ENCODE peak calls at places on chromosomes 12 and 14, in six cellular contexts. U, D, H, L, I and Q are unnamed samples.

GRCh38 chr14:86781111-86781510 is 1211.9 kb downstream of the GALC start:
- DNase-seq in L (no peak), I (no peak), U (no peak), D (no peak), H (no peak), Q (no peak)

GRCh38 chr14:102949801-102950451 is 27.5 kb downstream of the AMN start:
- DNase-seq in L (peak; percentile 55), H (no peak), U (no peak), D (no peak), I (no peak), Q (no peak)

GRCh38 chr12:6620137-6620884 is 13.1 kb upstream of the CHD4 start:
- DNase-seq in L (no peak), D (no peak), H (no peak), I (no peak), U (no peak), Q (peak; percentile 58)

GRCh38 chr12:121797937-121798801 is 4.7 kb upstream of the RHOF start:
- DNase-seq in L (peak; percentile 74), D (no peak), I (no peak), H (no peak), U (peak; percentile 63), Q (peak; percentile 48)

GRCh38 chr12:10110256-10110844 is 11.6 kb upstream of the CLEC1A start:
- DNase-seq in L (no peak), U (no peak), I (no peak), H (no peak), D (no peak), Q (no peak)

GRCh38 chr12:39103552-39104165 is 198.3 kb upstream of the CPNE8 start:
- DNase-seq in D (peak; percentile 61), U (no peak), H (peak; percentile 86), L (peak; percentile 11), I (peak; percentile 18), Q (peak; percentile 76)

GRCh38 chr14:103294091-103294490 is 39.9 kb upstream of the EIF5 start:
- DNase-seq in L (no peak), H (no peak), U (no peak), I (no peak), D (no peak), Q (no peak)

GRCh38 chr12:1034726-1035457 is 43.9 kb downstream of the ERC1 start:
- DNase-seq in D (no peak), H (no peak), U (no peak), I (no peak), L (no peak), Q (no peak)

GRCh38 chr14:106459971-106460730 is 933.8 kb downstream of the TMEM121 start:
- DNase-seq in L (no peak), U (no peak), I (no peak), D (no peak), H (no peak), Q (no peak)

GRCh38 chr14:103141117-103141796 is 18.0 kb downstream of the TNFAIP2 start:
- DNase-seq in I (no peak), U (no peak), L (peak; percentile 61), H (no peak), D (peak; percentile 54), Q (peak; percentile 55)

GRCh38 chr14:61277784-61278183 is 3.4 kb downstream of the TMEM30B start:
- DNase-seq in U (no peak), H (no peak), D (no peak), I (no peak), L (no peak), Q (no peak)

GRCh38 chr12:121175383-121176119 is 34.4 kb upstream of the P2RX4 start:
- DNase-seq in H (no peak), U (peak; percentile 54), I (peak; percentile 25), D (no peak), L (no peak), Q (peak; percentile 57)

GRCh38 chr12:39605501-39605900 is 14.1 kb downstream of the ABCD2 start:
- DNase-seq in I (no peak), D (no peak), U (no peak), H (peak; percentile 86), L (peak; percentile 9), Q (peak; percentile 31)

GRCh38 chr14:104281768-104282301 is 143.4 kb downstream of the KIF26A start:
- DNase-seq in I (no peak), D (no peak), U (no peak), L (no peak), H (no peak), Q (no peak)

GRCh38 chr12:45388545-45388944 is 172.7 kb downstream of the ANO6 start:
- DNase-seq in D (no peak), L (peak; percentile 75), U (peak; percentile 34), I (no peak), H (no peak), Q (peak; percentile 60)

GRCh38 chr12:85805654-85806053 is 30.6 kb downstream of the RASSF9 start:
- DNase-seq in L (no peak), H (no peak), U (no peak), I (no peak), D (no peak), Q (peak; percentile 79)

GRCh38 chr14:94571950-94572349 is 9.3 kb upstream of the SERPINA5 start:
- DNase-seq in D (no peak), H (peak; percentile 40), U (no peak), I (no peak), L (peak; percentile 14), Q (peak; percentile 68)

GRCh38 chr12:55659486-55660385 is 23.0 kb downstream of the OR10P1 start:
- DNase-seq in H (no peak), L (peak; percentile 28), I (no peak), U (no peak), D (no peak), Q (peak; percentile 74)

GRCh38 chr12:43795716-43796282 is 10.3 kb downstream of the TWF1 start:
- DNase-seq in H (peak; percentile 29), L (no peak), U (no peak), I (no peak), D (no peak), Q (no peak)

GRCh38 chr12:114174326-114174725 is 208.2 kb upstream of the RBM19 start:
- DNase-seq in U (no peak), L (no peak), H (no peak), I (no peak), D (no peak), Q (no peak)

GRCh38 chr14:22871200-22871961 is at the start of gene LRP10:
- DNase-seq in U (peak; percentile 96), D (peak; percentile 86), I (peak; percentile 94), H (peak; percentile 93), L (peak; percentile 88), Q (peak; percentile 82)

GRCh38 chr12:3473171-3473570 is 17.8 kb upstream of the PRMT8 start:
- DNase-seq in U (no peak), I (no peak), L (no peak), D (no peak), H (no peak), Q (no peak)

GRCh38 chr12:45583011-45583657 is 146.4 kb upstream of the ARID2 start:
- DNase-seq in I (no peak), H (peak; percentile 3), D (no peak), L (peak; percentile 72), U (no peak), Q (peak; percentile 26)

GRCh38 chr12:50518129-50518528 is 13.3 kb downstream of the DIP2B start:
- DNase-seq in I (no peak), L (no peak), U (no peak), H (no peak), D (no peak), Q (no peak)

GRCh38 chr14:65478596-65478995 is 66.1 kb downstream of the FUT8 start:
- DNase-seq in H (peak; percentile 77), L (no peak), U (no peak), D (no peak), I (no peak), Q (peak; percentile 38)

GRCh38 chr12:96397756-96398421 is 2.4 kb downstream of the CDK17 start:
- DNase-seq in H (no peak), L (peak; percentile 46), D (no peak), U (no peak), I (no peak), Q (no peak)

GRCh38 chr14:72522847-72523246 is 371.1 kb downstream of the DPF3 start:
- DNase-seq in H (no peak), D (no peak), U (no peak), L (no peak), I (no peak), Q (no peak)
- H3K4me3 ChIP-seq in H (no peak overlapping the region), D (no peak overlapping the region), U (no peak overlapping the region), L (no peak overlapping the region), I (no peak overlapping the region), Q (no peak overlapping the region)

DNA sequence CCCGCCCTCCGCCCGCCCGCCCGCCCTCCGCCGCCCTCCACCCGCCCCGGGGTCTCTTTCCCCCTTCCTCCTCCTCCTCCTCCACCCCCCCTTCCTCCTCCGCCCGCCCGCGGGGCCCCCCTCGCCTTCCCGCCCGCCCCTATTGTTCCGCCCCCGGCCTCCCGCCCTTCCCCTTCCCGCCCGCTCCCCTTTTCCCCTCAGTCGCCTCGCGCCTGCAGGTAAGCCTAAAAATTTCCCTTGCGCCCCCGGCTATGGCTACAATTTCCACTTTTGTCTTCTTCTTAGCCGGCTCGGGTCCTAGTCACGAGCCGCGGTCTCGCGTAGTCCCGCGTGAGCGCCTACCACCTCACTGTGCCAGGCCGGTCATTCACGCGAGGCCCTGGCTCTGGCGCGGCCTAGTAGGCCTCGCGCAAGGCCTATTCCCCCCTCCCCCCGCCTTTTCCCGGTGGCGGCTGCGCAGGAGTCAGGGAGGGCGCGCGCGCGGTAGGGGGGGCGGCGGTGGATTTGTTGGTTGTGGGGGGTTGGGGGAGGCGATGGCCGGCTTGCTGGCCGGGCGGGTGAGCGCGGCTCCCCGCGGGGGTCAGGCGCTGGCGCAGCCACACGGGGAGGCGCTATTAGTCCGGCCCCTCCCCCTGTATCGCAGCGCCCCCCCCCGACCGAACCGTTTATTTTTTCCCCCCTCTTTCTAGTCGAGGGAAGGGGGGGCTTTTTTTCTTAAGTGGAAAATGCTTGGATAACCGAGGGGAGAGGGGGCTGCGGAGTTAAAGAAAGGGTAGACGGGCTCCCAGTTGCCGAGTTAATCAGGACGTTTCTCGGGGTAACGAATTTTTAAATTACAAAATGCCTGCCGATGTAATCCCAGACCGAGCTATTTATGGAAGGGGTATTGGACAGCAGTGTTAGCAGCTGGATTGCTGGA is 516 bp downstream of the PCBP2 start:
- DNase-seq in U (peak; percentile 90), D (no peak), H (peak; percentile 33), I (peak; percentile 78), L (peak; percentile 91), Q (peak; percentile 76)
- TF ChIP-seq CTCF in U (peak; percentile 11), D (peak; percentile 79), H (peak; percentile 36), I (no peak), L (peak; percentile 17), Q (no peak)

GRCh38 chr12:101597164-101597563 is 2.4 kb downstream of the MYBPC1 start:
- DNase-seq in H (no peak), D (no peak), U (no peak), L (no peak), I (no peak), Q (no peak)
- H3K4me3 ChIP-seq in H (no peak overlapping the region), D (no peak overlapping the region), U (no peak overlapping the region), L (no peak overlapping the region), I (no peak overlapping the region), Q (no peak overlapping the region)

GRCh38 chr12:53061404-53062010 is 11.6 kb downstream of the TNS2 start:
- DNase-seq in D (no peak), I (peak; percentile 26), L (no peak), H (peak; percentile 57), U (peak; percentile 30), Q (no peak)

GRCh38 chr12:53062977-53063707 is 13.3 kb downstream of the TNS2 start:
- DNase-seq in D (no peak), L (no peak), H (no peak), U (no peak), I (peak; percentile 13), Q (no peak)

GRCh38 chr12:53063708-53064612 is 14.1 kb downstream of the TNS2 start:
- DNase-seq in H (no peak), U (peak; percentile 89), L (peak; percentile 91), I (peak; percentile 67), D (no peak), Q (peak; percentile 98)

GRCh38 chr12:53060721-53061276 is 10.9 kb downstream of the TNS2 start:
- DNase-seq in U (peak; percentile 42), L (no peak), H (no peak), I (peak; percentile 22), D (no peak), Q (no peak)

GRCh38 chr12:53062011-53062961 is 12.4 kb downstream of the TNS2 start:
- DNase-seq in I (peak; percentile 17), L (no peak), H (no peak), U (peak; percentile 25), D (no peak), Q (no peak)
- TF ChIP-seq CTCF in I (no peak), L (no peak), H (no peak), U (no peak), D (peak; percentile 28), Q (no peak)